ENCODE peak calls at places on chromosomes 2 and 18, in four cellular contexts. F, Y, I and L are unnamed samples.

GRCh38 chr2:108184421-108184820 is 55.3 kb upstream of the SULT1C3 start:
- DNase-seq in F (peak), Y (no peak), I (no peak), L (no peak)

GRCh38 chr18:31409301-31409700 is 32.7 kb downstream of the DSG4 start:
- DNase-seq in F (no peak), Y (no peak), I (no peak), L (no peak)

GRCh38 chr2:54942373-54942772 is 107.9 kb downstream of the RTN4 start:
- DNase-seq in F (no peak), Y (no peak), I (no peak), L (no peak)

GRCh38 chr2:18522484-18523146 is 37.8 kb downstream of the RDH14 start:
- DNase-seq in F (peak), Y (no peak), I (no peak), L (no peak)

GRCh38 chr2:60728855-60729254 is 27.2 kb upstream of the PAPOLG start:
- DNase-seq in F (no peak), Y (no peak), I (no peak), L (no peak)

GRCh38 chr2:23662941-23663729 is 263.8 kb downstream of the ATAD2B start:
- DNase-seq in F (peak), Y (no peak), I (no peak), L (peak)

GRCh38 chr18:950882-951539 is 46.3 kb downstream of the ADCYAP1 start:
- DNase-seq in F (no peak), Y (no peak), I (no peak), L (no peak)

GRCh38 chr2:197620113-197620512 is 55.3 kb downstream of the RFTN2 start:
- DNase-seq in F (no peak), Y (no peak), I (no peak), L (no peak)

GRCh38 chr18:71784777-71785176 is 759.4 kb downstream of the CBLN2 start:
- DNase-seq in F (no peak), Y (no peak), I (no peak), L (no peak)

GRCh38 chr2:65300134-65300771 is 72.6 kb downstream of the ACTR2 start:
- DNase-seq in F (peak), Y (peak), I (peak), L (peak)

GRCh38 chr2:238790877-238791276 is 57.0 kb upstream of the TWIST2 start:
- DNase-seq in F (peak), Y (peak), I (no peak), L (no peak)

GRCh38 chr2:143903172-143903856 is 616.6 kb downstream of the ZEB2 start:
- DNase-seq in F (no peak), Y (no peak), I (no peak), L (no peak)

GRCh38 chr2:239978381-239978780 is 46.8 kb downstream of the NDUFA10 start:
- DNase-seq in F (peak), Y (peak), I (no peak), L (no peak)

GRCh38 chr2:208254118-208254870 is 577 bp downstream of the IDH1 start:
- DNase-seq in F (peak), Y (peak), I (peak), L (peak)

GRCh38 chr18:3451166-3451988 is 1.4 kb downstream of the TGIF1 start:
- DNase-seq in F (peak), Y (peak), I (peak), L (peak)

GRCh38 chr2:219002395-219003266 is 9.4 kb upstream of the CRYBA2 start:
- DNase-seq in F (peak), Y (no peak), I (peak), L (peak)

GRCh38 chr2:120572226-120572625 is 163.4 kb upstream of the GLI2 start:
- DNase-seq in F (no peak), Y (no peak), I (no peak), L (no peak)

GRCh38 chr2:69385443-69386151 is 1.4 kb downstream of the GFPT1 start:
- DNase-seq in F (no peak), Y (no peak), I (no peak), L (no peak)